ENCODE peak calls at places on chromosome 2, in five cellular contexts. A is left ventricle myocardium inferior, F is thoracic aorta, H is colonic mucosa, R is gastrocnemius medialis. L is an unnamed sample.

GRCh38 chr2:8522682-8523081 is 159.2 kb upstream of the ID2 start:
- DNase-seq in A (no peak), F (no peak), H (peak), R (no peak), L (no peak)

GRCh38 chr2:113831156-113831555 is 58.7 kb upstream of the ACTR3 start:
- DNase-seq in A (no peak), F (no peak), H (no peak), R (no peak), L (no peak)

GRCh38 chr2:129480790-129481189 is 498.7 kb upstream of the RAB6C start:
- DNase-seq in A (no peak), F (no peak), H (no peak), R (no peak), L (no peak)

GRCh38 chr2:24010477-24011277 is 792 bp downstream of the MFSD2B start:
- DNase-seq in A (no peak), F (no peak), H (no peak), R (no peak), L (no peak)

GRCh38 chr2:16202643-16203020 is 262.3 kb downstream of the MYCN start:
- DNase-seq in A (no peak), F (no peak), H (no peak), R (no peak), L (no peak)

GRCh38 chr2:95357717-95358280 is 44.7 kb upstream of the FAHD2A start:
- DNase-seq in A (no peak), F (no peak), H (peak), R (no peak), L (peak)

GRCh38 chr2:51717318-51717717 is 685.4 kb upstream of the NRXN1 start:
- DNase-seq in A (no peak), F (no peak), H (no peak), R (no peak), L (no peak)

GRCh38 chr2:176924909-176925548 is 287.6 kb upstream of the HNRNPA3 start:
- DNase-seq in A (no peak), F (no peak), H (no peak), R (no peak), L (no peak)

GRCh38 chr2:158154596-158154995 is 52.9 kb downstream of the UPP2 start:
- DNase-seq in A (no peak), F (no peak), H (no peak), R (no peak), L (no peak)

GRCh38 chr2:85945172-85945571 is 56.4 kb upstream of the ST3GAL5 start:
- DNase-seq in A (no peak), F (no peak), H (no peak), R (no peak), L (no peak)

GRCh38 chr2:235116885-235117492 is 165.2 kb downstream of the SH3BP4 start:
- DNase-seq in A (no peak), F (no peak), H (no peak), R (no peak), L (no peak)

GRCh38 chr2:173590278-173590811 is 235.7 kb downstream of the CDCA7 start:
- DNase-seq in A (peak), F (peak), H (peak), R (peak), L (no peak)

GRCh38 chr2:169734172-169734847 is 678 bp downstream of the KLHL23 start:
- DNase-seq in A (no peak), F (no peak), H (peak), R (no peak), L (peak)

GRCh38 chr2:9174771-9175441 is 31.7 kb upstream of the ASAP2 start:
- DNase-seq in A (no peak), F (no peak), H (no peak), R (no peak), L (no peak)

GRCh38 chr2:76938153-76938552 is 584.0 kb downstream of the LRRTM4 start:
- DNase-seq in A (no peak), F (no peak), H (no peak), R (no peak), L (no peak)

GRCh38 chr2:239869272-239870155 is 155.6 kb downstream of the NDUFA10 start:
- DNase-seq in A (no peak), F (no peak), H (peak), R (no peak), L (no peak)

GRCh38 chr2:209688388-209688787 is 83.2 kb upstream of the UNC80 start:
- DNase-seq in A (no peak), F (no peak), H (no peak), R (no peak), L (no peak)

GRCh38 chr2:122079844-122080243 is 324.4 kb downstream of the TSN start:
- DNase-seq in A (no peak), F (no peak), H (no peak), R (no peak), L (no peak)

GRCh38 chr2:69149631-69150215 is 136.7 kb downstream of the ANTXR1 start:
- DNase-seq in A (peak), F (no peak), H (no peak), R (no peak), L (peak)

GRCh38 chr2:70656421-70657010 is 102.9 kb upstream of the TGFA start:
- DNase-seq in A (no peak), F (no peak), H (no peak), R (no peak), L (no peak)

GRCh38 chr2:111171337-111171930 is 50.7 kb downstream of the BCL2L11 start:
- DNase-seq in A (no peak), F (no peak), H (no peak), R (no peak), L (no peak)

GRCh38 chr2:235165631-235166030 is 213.8 kb downstream of the SH3BP4 start:
- DNase-seq in A (no peak), F (no peak), H (no peak), R (no peak), L (no peak)

GRCh38 chr2:17853799-17854198 is 24.7 kb upstream of the KCNS3 start:
- DNase-seq in A (no peak), F (no peak), H (no peak), R (no peak), L (no peak)

GRCh38 chr2:179751184-179751809 is 110.1 kb downstream of the ZNF385B start:
- DNase-seq in A (no peak), F (no peak), H (no peak), R (no peak), L (no peak)

GRCh38 chr2:124283090-124283489 is 258.0 kb downstream of the CNTNAP5 start:
- DNase-seq in A (no peak), F (no peak), H (no peak), R (no peak), L (no peak)

GRCh38 chr2:1731512-1731962 is 12.8 kb downstream of the PXDN start:
- DNase-seq in A (peak), F (no peak), H (no peak), R (no peak), L (no peak)

GRCh38 chr2:162333968-162334367 is 10.0 kb upstream of the GCA start:
- DNase-seq in A (no peak), F (no peak), H (peak), R (no peak), L (no peak)

GRCh38 chr2:205060269-205060668 is 515.0 kb downstream of the PARD3B start:
- DNase-seq in A (no peak), F (no peak), H (no peak), R (no peak), L (no peak)

GRCh38 chr2:30978854-30979253 is 159.4 kb downstream of the GALNT14 start:
- DNase-seq in A (no peak), F (no peak), H (no peak), R (no peak), L (no peak)

GRCh38 chr2:202944403-202944802 is 32.3 kb downstream of the CARF start:
- DNase-seq in A (no peak), F (no peak), H (no peak), R (no peak), L (no peak)

GRCh38 chr2:72142743-72143440 is 4.8 kb downstream of the CYP26B1 start:
- DNase-seq in A (peak), F (no peak), H (peak), R (peak), L (peak)

GRCh38 chr2:71459084-71459431 is 5.7 kb downstream of the DYSF start:
- DNase-seq in A (no peak), F (no peak), H (no peak), R (no peak), L (no peak)

GRCh38 chr2:24690524-24690923 is 102.7 kb downstream of the PTRHD1 start:
- DNase-seq in A (no peak), F (no peak), H (no peak), R (no peak), L (no peak)

GRCh38 chr2:40372586-40372985 is 79.3 kb downstream of the SLC8A1 start:
- DNase-seq in A (no peak), F (no peak), H (no peak), R (no peak), L (no peak)

GRCh38 chr2:214810670-214811069 is 1.2 kb upstream of the BARD1 start:
- DNase-seq in A (peak), F (no peak), H (peak), R (no peak), L (no peak)

GRCh38 chr2:68250196-68250595 is 2.1 kb downstream of the PPP3R1 start:
- DNase-seq in A (no peak), F (no peak), H (no peak), R (no peak), L (no peak)

GRCh38 chr2:54641988-54642387 is 81.5 kb upstream of the EML6 start:
- DNase-seq in A (peak), F (no peak), H (no peak), R (no peak), L (no peak)

GRCh38 chr2:109275120-109276040 is 146.4 kb downstream of the SH3RF3 start:
- DNase-seq in A (no peak), F (no peak), H (no peak), R (no peak), L (no peak)

GRCh38 chr2:173090291-173090877 is 14.7 kb downstream of the MAP3K20 start:
- DNase-seq in A (peak), F (no peak), H (no peak), R (peak), L (peak)

DNA sequence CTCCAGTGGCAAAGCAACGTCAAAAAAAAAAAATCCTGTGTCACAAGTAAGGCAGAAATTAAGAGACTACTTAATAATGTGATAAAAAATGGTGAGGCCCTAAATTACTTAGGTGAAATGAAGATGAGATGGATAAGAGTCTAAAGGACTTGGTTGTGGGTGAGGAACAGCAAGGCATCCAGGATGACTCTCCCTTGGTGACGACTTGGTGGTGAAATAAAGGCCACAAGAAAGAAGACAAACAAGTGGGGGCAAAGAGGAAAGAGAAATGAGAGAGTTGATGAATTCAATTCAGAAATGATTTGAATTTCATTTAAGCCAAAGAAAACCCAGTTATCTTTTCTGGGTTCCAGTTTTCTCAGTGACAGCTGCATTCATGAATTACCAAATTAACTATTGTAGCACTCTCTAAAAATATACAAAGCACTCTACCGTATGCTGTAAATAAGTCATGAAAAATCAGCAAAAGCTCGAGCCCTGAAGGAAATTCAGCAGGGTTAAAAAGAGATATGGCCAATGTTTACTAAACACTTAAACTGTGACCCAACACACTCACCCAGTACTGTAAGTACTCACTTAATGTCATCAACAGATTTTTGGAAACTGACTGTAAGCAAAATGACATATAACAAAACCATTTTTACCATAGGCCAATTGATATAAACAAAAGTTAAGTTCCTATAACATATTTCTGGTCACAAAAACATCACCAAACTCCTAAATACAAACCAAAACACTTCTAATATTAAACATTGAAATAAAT is 1.4 kb downstream of the METTL8 start:
- DNase-seq in A (no peak), F (no peak), H (no peak), R (no peak), L (no peak)
- H3K27ac ChIP-seq in A (no peak), F (no peak), H (no peak), R (no peak), L (no peak)

GRCh38 chr2:224038830-224039079 is 331 bp downstream of the SERPINE2 start:
- DNase-seq in A (no peak), F (no peak), H (no peak), R (no peak), L (no peak)
- H3K27ac ChIP-seq in A (peak), F (no peak), H (no peak), R (no peak), L (peak)

GRCh38 chr2:67039701-67040100 is 357.4 kb upstream of the ETAA1 start:
- DNase-seq in A (no peak), F (no peak), H (no peak), R (no peak), L (no peak)

GRCh38 chr2:67041051-67041450 is 356.1 kb upstream of the ETAA1 start:
- DNase-seq in A (no peak), F (no peak), H (no peak), R (no peak), L (no peak)

GRCh38 chr2:67046568-67046967 is 350.6 kb upstream of the ETAA1 start:
- DNase-seq in A (no peak), F (no peak), H (no peak), R (no peak), L (no peak)

GRCh38 chr2:67048314-67048713 is 348.8 kb upstream of the ETAA1 start:
- DNase-seq in A (no peak), F (no peak), H (no peak), R (no peak), L (no peak)

DNA sequence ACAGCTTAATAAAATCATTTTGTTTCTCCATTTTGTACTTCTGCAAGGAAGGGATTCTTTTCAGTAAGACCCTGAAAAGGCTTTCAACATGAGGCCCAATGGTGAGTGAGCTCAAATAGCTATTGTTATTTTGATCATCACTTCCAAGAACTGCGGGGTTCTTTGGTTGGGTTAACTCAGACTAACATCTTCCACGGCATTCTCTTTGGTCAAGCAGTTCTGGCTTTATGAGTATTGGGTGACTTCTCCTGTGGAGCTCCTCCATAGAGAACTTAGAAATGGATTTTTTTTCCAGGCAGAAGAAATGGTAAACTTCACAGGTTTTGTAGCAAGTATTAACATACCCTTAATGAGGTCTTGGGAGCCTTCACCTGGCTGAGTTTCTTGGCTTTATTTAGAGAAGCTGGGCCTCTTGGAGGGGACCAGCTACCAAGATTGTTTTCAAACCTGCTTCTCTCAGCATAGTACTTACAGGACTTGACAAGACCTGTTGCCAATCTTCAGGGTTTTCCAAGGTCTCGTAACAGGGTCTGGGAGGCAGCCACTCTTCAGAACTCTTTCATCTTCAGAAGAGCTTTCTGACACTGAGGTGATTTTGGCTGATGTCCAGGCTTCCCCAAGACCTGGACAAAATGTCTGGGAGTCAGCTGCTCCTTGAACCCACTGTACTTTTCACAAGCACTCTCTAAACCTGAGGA is 353.2 kb upstream of the ETAA1 start:
- DNase-seq in A (no peak), F (no peak), H (no peak), R (no peak), L (no peak)
- H3K27ac ChIP-seq in A (no peak), F (no peak), H (no peak), R (no peak), L (no peak)

DNA sequence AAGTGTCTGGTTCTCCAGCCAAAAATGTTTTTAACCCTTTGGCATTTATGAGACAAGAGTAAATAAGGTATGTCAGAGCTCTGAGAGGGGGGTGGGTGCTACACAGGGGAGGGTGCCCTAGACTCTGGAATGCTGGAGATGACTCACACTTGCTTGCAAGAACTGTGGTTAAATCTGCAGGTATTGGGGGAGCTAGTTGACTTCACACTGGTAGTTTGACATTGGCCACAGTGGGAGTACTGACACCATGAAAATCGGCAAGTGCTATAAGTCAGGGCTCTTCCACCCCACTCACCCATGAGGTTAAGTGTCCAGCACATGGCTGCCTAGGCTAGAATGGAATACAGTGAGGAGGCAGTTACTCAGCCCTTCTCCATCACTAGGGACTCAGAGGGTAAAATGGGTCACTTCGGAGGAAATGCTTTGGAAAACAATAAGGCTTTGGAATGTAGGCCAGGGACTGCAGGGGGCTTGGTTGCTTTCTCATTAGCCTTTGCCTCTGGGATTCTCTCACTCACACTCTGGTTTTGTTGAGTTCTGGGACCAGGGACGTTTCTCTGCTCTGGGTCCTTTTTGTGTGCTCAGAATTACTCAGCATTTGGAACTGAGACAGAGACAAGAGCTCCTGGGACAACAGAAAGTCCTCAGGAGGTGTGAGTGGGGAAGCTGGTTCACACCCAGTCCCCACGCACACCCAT is 91.6 kb downstream of the ACKR3 start:
- DNase-seq in A (no peak), F (no peak), H (no peak), R (no peak), L (no peak)
- H3K27ac ChIP-seq in A (peak), F (no peak), H (no peak), R (peak), L (no peak)

GRCh38 chr2:152611458-152612231 is 105.6 kb downstream of the PRPF40A start:
- DNase-seq in A (peak), F (no peak), H (peak), R (peak), L (peak)
- H3K27ac ChIP-seq in A (peak), F (no peak), H (peak), R (peak), L (no peak)

GRCh38 chr2:12433641-12433990 is 283.1 kb upstream of the TRIB2 start:
- DNase-seq in A (no peak), F (no peak), H (no peak), R (no peak), L (no peak)

GRCh38 chr2:12440731-12441130 is 276.0 kb upstream of the TRIB2 start:
- DNase-seq in A (no peak), F (no peak), H (no peak), R (no peak), L (no peak)

GRCh38 chr2:12434609-12435008 is 282.1 kb upstream of the TRIB2 start:
- DNase-seq in A (no peak), F (no peak), H (no peak), R (no peak), L (no peak)

GRCh38 chr2:12436483-12436882 is 280.3 kb upstream of the TRIB2 start:
- DNase-seq in A (no peak), F (no peak), H (no peak), R (no peak), L (no peak)

DNA sequence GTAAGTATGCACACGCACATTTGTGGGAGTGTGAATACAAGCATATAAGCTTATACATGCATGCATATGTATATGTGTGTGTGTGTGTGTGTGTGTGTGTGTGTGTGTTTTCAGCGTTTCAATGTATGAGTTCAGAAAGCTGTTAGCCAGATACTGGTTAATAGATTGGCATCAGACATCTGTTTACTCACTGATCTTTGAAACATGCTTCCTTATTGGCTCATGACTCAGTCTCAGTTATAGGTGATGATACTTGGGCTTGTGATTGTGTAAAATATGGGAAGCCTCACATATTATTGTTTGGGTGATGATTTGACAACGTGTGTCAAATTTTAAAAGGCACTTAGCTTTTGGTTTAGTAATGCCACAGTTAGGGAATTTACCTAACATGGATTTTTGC is 279.6 kb upstream of the TRIB2 start:
- DNase-seq in A (no peak), F (no peak), H (no peak), R (no peak), L (no peak)
- H3K27ac ChIP-seq in A (no peak), F (no peak), H (no peak), R (no peak), L (no peak)

GRCh38 chr2:28422903-28423741 is 30.5 kb downstream of the FOSL2 start:
- DNase-seq in A (no peak), F (no peak), H (no peak), R (no peak), L (no peak)
- H3K27ac ChIP-seq in A (no peak), F (no peak), H (peak), R (no peak), L (peak)

DNA sequence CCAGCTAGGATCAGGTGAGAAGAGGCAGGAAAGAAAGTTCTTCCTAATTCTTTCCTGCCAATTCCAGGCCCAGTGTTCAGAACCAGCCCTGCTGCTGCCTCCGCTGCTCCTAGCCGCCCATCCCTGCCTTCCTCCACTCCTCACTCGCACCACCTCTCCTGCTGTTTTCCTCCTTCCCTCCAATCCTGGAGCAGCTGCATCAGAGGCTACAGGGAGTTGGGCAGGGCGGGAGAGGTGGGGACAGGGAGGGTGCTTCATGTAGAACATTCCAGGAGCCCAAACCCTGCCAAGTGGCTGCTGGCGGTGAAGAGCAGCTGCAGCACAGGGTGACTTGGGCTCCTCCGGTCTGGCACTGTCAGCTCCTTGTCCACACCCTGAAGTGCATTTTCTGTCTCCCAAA is 176.3 kb downstream of the TNS1 start:
- DNase-seq in A (peak), F (no peak), H (peak), R (peak), L (no peak)
- H3K27ac ChIP-seq in A (peak), F (peak), H (no peak), R (peak), L (peak)